ENCODE peak calls at places on chromosomes 12 and 14, in seven cellular contexts. J, O, I, E, U, L and P are unnamed samples.

GRCh38 chr14:26128931-26129674 is 468.7 kb downstream of the NOVA1 start:
- DNase-seq in U (no peak), O (no peak), I (no peak), E (no peak), J (peak; percentile 1), L (no peak), P (no peak)

GRCh38 chr12:29429999-29430698 is 49.2 kb upstream of the ERGIC2 start:
- DNase-seq in L (no peak), I (no peak), E (no peak), U (no peak), J (no peak), O (no peak), P (no peak)

GRCh38 chr14:105187935-105188524 is 6.9 kb upstream of the NUDT14 start:
- DNase-seq in U (no peak), J (peak; percentile 74), E (no peak), I (no peak), L (no peak), O (no peak), P (no peak)

GRCh38 chr12:130552483-130552996 is 163.6 kb downstream of the RIMBP2 start:
- DNase-seq in U (no peak), I (no peak), E (no peak), J (peak; percentile 43), O (no peak), L (no peak), P (no peak)

GRCh38 chr12:54262403-54262925 is 17.5 kb downstream of the CBX5 start:
- DNase-seq in J (peak; percentile 25), O (peak; percentile 61), L (no peak), E (no peak), U (no peak), I (no peak), P (peak; percentile 81)

GRCh38 chr12:482061-482460 is 22.3 kb downstream of the B4GALNT3 start:
- DNase-seq in I (no peak), E (no peak), L (no peak), J (no peak), U (no peak), O (no peak), P (no peak)

GRCh38 chr12:126258190-126258589 is 1193.0 kb downstream of the AACS start:
- DNase-seq in U (no peak), L (no peak), J (no peak), E (no peak), I (no peak), O (no peak), P (no peak)

GRCh38 chr12:117821480-117822175 is 147.2 kb downstream of the KSR2 start:
- DNase-seq in I (no peak), U (no peak), J (peak; percentile 57), E (no peak), O (no peak), L (no peak), P (no peak)

GRCh38 chr14:100715803-100716202 is 10.9 kb upstream of the DLK1 start:
- DNase-seq in E (no peak), J (no peak), L (no peak), O (no peak), U (no peak), I (no peak), P (no peak)

GRCh38 chr12:95206916-95207315 is 10.4 kb downstream of the FGD6 start:
- DNase-seq in O (no peak), J (no peak), L (no peak), E (no peak), U (no peak), I (no peak), P (no peak)

GRCh38 chr12:47602330-47602729 is 103.5 kb downstream of the RPAP3 start:
- DNase-seq in U (no peak), J (no peak), E (no peak), L (no peak), O (peak; percentile 52), I (no peak), P (no peak)